ENCODE peak calls at places on chromosomes 7 and 10, in four cellular contexts. G is thoracic aorta, K is tibial artery, A is lower lobe of right lung. T is an unnamed sample. For H3K27me3, the result is how much of the 10 kb centered on the place peaks cover.

GRCh38 chr7:105429746-105430612 is 41.3 kb upstream of the SRPK2 start:
- DNase-seq in G (no peak), K (no peak), A (no peak), T (peak)

GRCh38 chr7:47576031-47576908 is 5.6 kb downstream of the TNS3 start:
- DNase-seq in G (no peak), K (peak), A (no peak), T (no peak)

GRCh38 chr7:43834463-43835251 is 34.7 kb downstream of the MRPS24 start:
- DNase-seq in G (no peak), K (no peak), A (no peak), T (peak)

GRCh38 chr10:34985823-34986222 is 104.3 kb downstream of the CUL2 start:
- DNase-seq in G (no peak), K (no peak), A (no peak), T (no peak)

GRCh38 chr10:99396471-99396870 is 34.0 kb downstream of the GOT1 start:
- DNase-seq in G (no peak), K (no peak), A (no peak), T (no peak)

GRCh38 chr7:102146989-102147388 is 139.7 kb upstream of the SH2B2 start:
- DNase-seq in G (no peak), K (no peak), A (no peak), T (no peak)

GRCh38 chr10:117215079-117215478 is 17.8 kb downstream of the KCNK18 start:
- DNase-seq in G (no peak), K (no peak), A (no peak), T (no peak)

GRCh38 chr10:102669206-102670064 is 25.2 kb downstream of the TRIM8 start:
- DNase-seq in G (peak), K (peak), A (peak), T (no peak)

GRCh38 chr7:103487419-103487818 is 41.4 kb upstream of the SLC26A5 start:
- DNase-seq in G (no peak), K (no peak), A (no peak), T (no peak)

GRCh38 chr7:102140952-102141370 is 145.7 kb upstream of the SH2B2 start:
- DNase-seq in G (no peak), K (no peak), A (no peak), T (no peak)

GRCh38 chr7:95491634-95492314 is 6.0 kb downstream of the ASB4 start:
- DNase-seq in G (no peak), K (no peak), A (no peak), T (no peak)

DNA sequence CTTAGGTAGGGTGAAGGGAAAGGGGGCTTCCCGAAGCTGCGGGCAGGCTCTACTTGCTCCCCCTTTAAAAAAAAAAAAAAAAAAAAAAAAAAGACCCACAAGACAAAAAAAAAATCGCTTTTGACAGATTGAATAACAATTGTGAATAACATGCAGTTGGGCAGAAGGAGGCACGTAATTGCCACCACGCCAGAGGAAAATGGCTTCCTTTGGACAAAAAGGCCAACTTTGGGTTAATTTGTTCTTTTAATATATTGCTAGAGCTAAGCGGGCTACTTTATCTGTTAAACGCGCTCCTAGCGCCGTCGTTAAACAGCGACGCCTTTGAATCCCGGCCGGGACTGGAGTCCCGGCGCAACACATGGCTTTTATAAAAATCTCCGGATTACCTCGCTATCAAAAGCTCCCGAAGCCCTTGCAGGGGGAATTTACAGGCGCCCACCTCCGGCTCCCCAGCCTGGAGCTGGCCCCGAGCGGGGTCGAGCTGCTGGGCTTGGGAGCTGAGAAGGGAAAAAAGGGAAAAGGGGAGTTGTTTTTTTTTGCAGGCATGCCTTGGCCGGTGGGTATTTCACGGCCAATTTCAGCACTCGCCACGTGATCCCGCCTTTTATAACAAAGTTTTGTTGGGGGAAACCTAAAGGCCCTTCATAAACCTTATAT is 1.2 kb downstream of the HOXA11 start:
- DNase-seq in G (no peak), K (peak), A (no peak), T (no peak)
- H3K4me3 ChIP-seq in G (peak), K (peak), A (peak), T (no peak)

GRCh38 chr7:28364082-28364481 is 48.2 kb upstream of the CREB5 start:
- DNase-seq in G (no peak), K (no peak), A (no peak), T (no peak)
- TF ChIP-seq CTCF in G (no peak), K (no peak), A (no peak), T (no peak)

GRCh38 chr7:39313958-39314357 is 252.2 kb upstream of the YAE1 start:
- DNase-seq in G (no peak), K (no peak), A (no peak), T (no peak)

GRCh38 chr7:39313376-39313775 is 252.8 kb upstream of the YAE1 start:
- DNase-seq in G (no peak), K (no peak), A (no peak), T (no peak)

GRCh38 chr7:39314869-39315268 is 251.3 kb upstream of the YAE1 start:
- DNase-seq in G (no peak), K (no peak), A (no peak), T (no peak)

GRCh38 chr7:39310699-39311098 is 255.5 kb upstream of the YAE1 start:
- DNase-seq in G (no peak), K (no peak), A (no peak), T (no peak)

GRCh38 chr7:39312254-39312989 is 253.8 kb upstream of the YAE1 start:
- DNase-seq in G (no peak), K (no peak), A (no peak), T (no peak)
- H3K27me3 ChIP-seq in G (under half), K (under half), A (under half), T (under half)

GRCh38 chr10:72186213-72186612 is 29.6 kb upstream of the ANAPC16 start:
- DNase-seq in G (no peak), K (no peak), A (no peak), T (no peak)
- H3K4me3 ChIP-seq in G (peak), K (no peak), A (no peak), T (no peak)

DNA sequence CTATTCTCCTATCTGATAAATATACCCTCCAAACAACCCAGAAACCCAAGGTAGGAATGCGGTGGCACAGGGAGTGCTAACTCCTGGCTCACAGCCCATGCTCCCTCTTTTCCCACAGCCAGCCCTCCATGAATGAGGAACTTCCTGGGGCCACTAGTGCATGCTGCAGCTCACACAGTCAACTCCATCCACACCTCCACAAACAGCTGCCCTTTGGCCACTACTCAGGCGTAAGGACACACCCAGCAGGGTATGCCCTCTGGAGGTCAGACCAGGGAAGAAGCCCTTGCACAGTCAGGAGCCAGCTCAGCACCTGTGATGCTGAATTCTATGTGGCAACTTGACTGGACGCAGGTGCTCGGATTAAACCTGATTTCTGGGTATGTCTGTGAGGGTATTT is 85.2 kb upstream of the PIK3CG start:
- DNase-seq in G (no peak), K (no peak), A (no peak), T (no peak)
- TF ChIP-seq CTCF in G (no peak), K (no peak), A (no peak), T (no peak)

GRCh38 chr10:72407471-72407870 is 52.8 kb upstream of the DNAJB12 start:
- DNase-seq in G (no peak), K (no peak), A (no peak), T (no peak)
- H3K27me3 ChIP-seq in G (under half), K (under half), A (under half), T (under half)

GRCh38 chr7:32204361-32205018 is 134.3 kb upstream of the PDE1C start:
- DNase-seq in G (no peak), K (peak), A (no peak), T (no peak)
- H3K4me3 ChIP-seq in G (peak), K (peak), A (peak), T (no peak)

GRCh38 chr10:95739046-95739445 is 16.9 kb upstream of the ENTPD1 start:
- DNase-seq in G (no peak), K (no peak), A (no peak), T (no peak)

GRCh38 chr10:95742962-95743535 is 12.9 kb upstream of the ENTPD1 start:
- DNase-seq in G (no peak), K (no peak), A (no peak), T (no peak)

GRCh38 chr10:95745487-95745886 is 10.5 kb upstream of the ENTPD1 start:
- DNase-seq in G (no peak), K (no peak), A (no peak), T (no peak)

GRCh38 chr10:95742529-95742884 is 13.5 kb upstream of the ENTPD1 start:
- DNase-seq in G (no peak), K (no peak), A (no peak), T (no peak)

DNA sequence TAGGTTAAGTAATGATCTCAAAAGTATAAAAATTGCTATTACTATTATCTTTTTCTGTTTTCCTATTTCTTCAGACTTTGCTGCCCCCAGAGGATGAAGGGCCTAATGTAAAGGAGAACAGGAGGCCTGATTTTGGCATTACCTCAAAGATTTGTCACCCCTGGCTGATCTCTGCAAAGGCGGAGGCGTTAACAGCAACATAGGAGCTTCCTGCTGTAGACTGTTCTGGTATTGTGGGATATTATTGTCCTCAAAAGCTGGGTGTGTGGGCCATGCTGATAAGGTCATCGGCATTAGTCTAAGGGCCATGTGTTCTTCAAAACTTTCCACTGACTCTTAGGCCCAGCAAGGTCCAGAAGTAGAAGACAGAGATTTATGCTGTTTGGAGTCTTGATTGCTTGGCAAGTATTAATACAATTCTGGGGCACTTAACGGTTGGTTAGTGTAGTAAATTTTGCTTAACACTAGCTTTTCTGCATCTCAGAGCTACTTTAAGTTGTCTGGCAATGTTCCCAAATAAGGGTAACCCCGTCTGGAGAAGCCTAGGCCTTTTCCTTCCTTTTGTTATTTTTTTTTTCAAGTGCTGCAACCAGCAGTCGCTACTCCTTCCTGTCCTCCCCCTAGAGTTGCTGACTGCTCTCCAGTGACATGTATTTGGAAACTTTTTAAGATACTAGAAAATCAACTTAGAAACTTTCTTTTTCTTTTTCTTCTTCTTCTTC is 14.0 kb upstream of the ENTPD1 start:
- DNase-seq in G (no peak), K (no peak), A (no peak), T (no peak)
- TF ChIP-seq CTCF in G (no peak), K (peak), A (peak), T (no peak)

GRCh38 chr10:100668001-100668400 is 77.4 kb upstream of the PAX2 start:
- DNase-seq in G (no peak), K (no peak), A (peak), T (no peak)

GRCh38 chr10:100670828-100671479 is 74.4 kb upstream of the PAX2 start:
- DNase-seq in G (no peak), K (no peak), A (peak), T (peak)

GRCh38 chr10:100669616-100670015 is 75.8 kb upstream of the PAX2 start:
- DNase-seq in G (no peak), K (no peak), A (peak), T (no peak)

GRCh38 chr10:100672199-100672598 is 73.2 kb upstream of the PAX2 start:
- DNase-seq in G (no peak), K (no peak), A (no peak), T (no peak)

GRCh38 chr10:100670368-100670767 is 75.0 kb upstream of the PAX2 start:
- DNase-seq in G (no peak), K (no peak), A (no peak), T (no peak)
- H3K27me3 ChIP-seq in G (under half), K (half or more), A (half or more), T (under half)

GRCh38 chr7:139133335-139134139 is 24.0 kb upstream of the ZC3HAV1 start:
- DNase-seq in G (peak), K (peak), A (peak), T (peak)
- H3K4me3 ChIP-seq in G (peak), K (peak), A (peak), T (peak)